ENCODE peak calls at places on chromosome 10, in eight cellular contexts. D is neural progenitor cell, S is SJSA1, Z is AG04450, U is mesendoderm, V is heart right ventricle, I is right lobe of liver, F is GM23338. P is an unnamed sample.

GRCh38 chr10:14926722-14927416 is 27.0 kb downstream of the DCLRE1C start:
- DNase-seq in S (no peak), U (no peak), F (no peak), D (no peak), I (no peak), V (no peak), Z (no peak), P (no peak)

GRCh38 chr10:113221756-113222168 is 271.7 kb downstream of the TCF7L2 start:
- DNase-seq in F (peak; percentile 51), U (peak; percentile 94), S (peak; percentile 79), I (no peak), V (no peak), Z (no peak), D (no peak), P (no peak)

GRCh38 chr10:101512741-101513140 is 75.3 kb downstream of the POLL start:
- DNase-seq in F (no peak), Z (no peak), U (no peak), I (no peak), D (no peak), S (no peak), V (no peak), P (no peak)

GRCh38 chr10:10930979-10931743 is 86.5 kb upstream of the CELF2 start:
- DNase-seq in S (no peak), Z (no peak), F (peak; percentile 54), U (peak; percentile 21), V (no peak), D (peak; percentile 36), I (no peak), P (no peak)

GRCh38 chr10:111316607-111317006 is 239.8 kb downstream of the ADRA2A start:
- DNase-seq in S (no peak), D (peak; percentile 62), I (no peak), U (no peak), Z (no peak), V (no peak), F (peak; percentile 9), P (no peak)

GRCh38 chr10:110455440-110455839 is 42.3 kb upstream of the DUSP5 start:
- DNase-seq in U (no peak), V (no peak), D (no peak), Z (no peak), S (no peak), I (no peak), F (no peak), P (no peak)

GRCh38 chr10:73911553-73912004 is 647 bp downstream of the PLAU start:
- DNase-seq in D (no peak), V (no peak), S (no peak), U (no peak), Z (no peak), F (no peak), I (no peak), P (no peak)

GRCh38 chr10:58150290-58150689 is 117.4 kb downstream of the IPMK start:
- DNase-seq in F (no peak), V (no peak), I (no peak), U (no peak), Z (no peak), S (no peak), D (no peak), P (no peak)

GRCh38 chr10:71641449-71641848 is 78.1 kb downstream of the C10orf105 start:
- DNase-seq in U (no peak), S (no peak), F (no peak), Z (no peak), V (no peak), D (no peak), I (no peak), P (no peak)

GRCh38 chr10:3145366-3145765 is 27.2 kb downstream of the PITRM1 start:
- DNase-seq in D (no peak), I (no peak), U (no peak), Z (no peak), F (no peak), V (no peak), S (no peak), P (no peak)

GRCh38 chr10:90865400-90865799 is 6.4 kb upstream of the RPP30 start:
- DNase-seq in U (no peak), V (no peak), S (no peak), I (no peak), Z (no peak), F (peak; percentile 19), D (no peak), P (no peak)

GRCh38 chr10:27771231-27771630 is 25.6 kb upstream of the MKX start:
- DNase-seq in F (no peak), D (no peak), V (no peak), U (peak; percentile 68), S (no peak), I (no peak), Z (no peak), P (no peak)

GRCh38 chr10:95464280-95464679 is 96.9 kb downstream of the SORBS1 start:
- DNase-seq in S (no peak), I (no peak), F (no peak), Z (no peak), V (no peak), D (no peak), U (no peak), P (no peak)

DNA sequence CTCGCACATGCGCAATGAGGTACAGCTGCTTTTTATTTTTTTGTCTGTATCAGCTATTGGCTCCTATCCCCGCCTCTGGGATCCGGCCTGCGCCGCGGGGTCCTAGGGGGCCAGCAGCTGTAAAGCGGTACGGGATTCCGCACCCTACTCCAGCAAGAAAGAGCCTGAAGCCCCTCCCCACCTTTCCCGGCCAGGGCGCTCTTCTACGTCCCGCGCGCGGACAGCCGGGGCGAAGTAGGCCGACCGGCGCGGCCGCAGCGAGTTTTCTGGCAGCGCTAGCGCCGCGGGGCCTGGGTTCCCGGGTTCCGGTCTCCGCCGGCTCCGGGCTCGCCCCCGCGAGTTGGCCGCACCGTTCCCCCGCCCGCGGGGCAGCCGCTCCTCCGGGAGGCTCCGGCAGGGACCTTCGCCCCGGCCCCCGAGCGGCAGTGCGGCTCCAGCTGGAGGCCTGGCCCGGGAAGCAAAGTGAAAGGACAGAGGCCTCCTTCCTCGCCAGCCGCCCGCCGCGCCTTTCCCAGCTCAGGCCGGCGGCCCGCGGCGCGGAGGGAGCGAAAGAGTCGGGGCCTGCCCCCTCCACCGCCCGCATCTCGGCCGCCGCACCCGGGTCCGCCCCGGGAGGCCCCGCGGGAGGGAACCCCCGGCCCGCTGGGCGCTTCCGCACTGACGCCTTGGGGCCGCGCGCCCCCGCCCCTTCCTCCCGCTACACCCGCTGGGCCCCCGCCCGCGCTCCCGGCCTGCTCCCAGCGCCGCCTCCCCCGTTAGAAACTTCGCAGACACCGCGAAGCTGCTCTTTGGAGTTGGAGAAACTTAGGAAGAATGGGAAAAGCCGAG is 4.7 kb upstream of the SPAG6 start:
- DNase-seq in F (peak; percentile 68), U (peak; percentile 67), S (peak; percentile 60), V (peak; percentile 72), Z (peak; percentile 55), I (peak; percentile 75), D (peak; percentile 86), P (peak; percentile 80)
- H3K27me3 ChIP-seq in F (peaks cover 100% of the 10 kb centered on the region), U (peaks cover 53% of the 10 kb centered on the region), S (peaks cover 85% of the 10 kb centered on the region), V (peaks cover 87% of the 10 kb centered on the region), Z (peaks cover 76% of the 10 kb centered on the region), I (peaks cover 28% of the 10 kb centered on the region), D (peaks cover 100% of the 10 kb centered on the region), P (peaks cover 44% of the 10 kb centered on the region)

DNA sequence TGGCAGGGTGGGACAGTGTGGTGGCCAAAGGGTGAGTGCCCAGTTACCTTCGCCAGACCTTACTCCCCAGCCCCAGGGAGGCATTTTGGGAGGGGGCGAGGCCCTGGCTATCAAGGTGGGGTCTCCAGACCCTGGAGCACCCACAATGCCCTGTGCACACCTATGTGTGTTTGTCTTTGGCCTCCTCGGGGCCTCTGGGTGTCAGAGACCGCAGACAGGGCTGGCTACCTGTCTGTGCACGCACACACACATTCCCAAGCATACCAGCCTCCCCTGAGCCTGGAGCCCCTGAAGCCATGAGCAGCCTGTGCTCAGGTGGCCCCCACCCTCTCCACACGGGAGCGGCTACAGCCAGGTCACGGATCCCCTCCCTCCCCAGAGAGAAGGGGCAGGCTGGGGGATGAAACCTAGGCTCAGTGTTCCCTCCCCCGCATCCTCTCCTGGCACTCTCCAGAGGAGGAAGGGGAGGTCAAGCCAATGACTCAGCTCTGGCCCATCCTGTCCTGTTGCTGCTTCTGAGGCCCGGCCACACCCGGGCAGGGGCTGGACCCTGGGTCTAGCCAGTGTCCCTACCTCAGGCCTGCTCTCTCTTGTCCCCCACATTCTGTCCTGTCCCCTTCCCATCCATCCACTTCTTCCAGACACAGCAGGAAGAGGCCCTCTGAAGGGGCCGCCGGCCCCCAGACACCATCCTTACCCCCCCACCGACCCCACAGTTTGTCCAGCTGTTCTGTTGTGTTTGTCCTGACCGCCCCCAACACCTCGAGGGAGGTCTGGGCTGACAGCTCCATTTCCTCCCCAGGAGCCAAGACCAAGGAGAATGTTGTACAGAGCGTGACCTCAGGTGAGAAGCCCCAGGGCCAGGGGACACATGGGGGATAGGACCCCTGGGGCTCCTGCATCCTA is 685 bp downstream of the SNCG start:
- DNase-seq in U (peak; percentile 79), V (peak; percentile 58), I (no peak), Z (no peak), F (no peak), S (peak; percentile 72), D (no peak), P (no peak)
- H3K4me3 ChIP-seq in U (no peak overlapping the region), V (peak overlapping the region; percentile 66), I (no peak overlapping the region), Z (no peak overlapping the region), F (no peak overlapping the region), S (no peak overlapping the region), D (no peak overlapping the region), P (no peak overlapping the region)

GRCh38 chr10:6457376-6457775 is 122.7 kb downstream of the PRKCQ start:
- DNase-seq in I (no peak), U (no peak), F (no peak), Z (no peak), S (no peak), V (no peak), D (no peak), P (no peak)
- H3K27me3 ChIP-seq in I (no peaks in the 10 kb centered on the region), U (no peaks in the 10 kb centered on the region), F (no peaks in the 10 kb centered on the region), Z (no peaks in the 10 kb centered on the region), S (no peaks in the 10 kb centered on the region), V (no peaks in the 10 kb centered on the region), D (no peaks in the 10 kb centered on the region), P (no peaks in the 10 kb centered on the region)

GRCh38 chr10:12448729-12449391 is 99.5 kb downstream of the CAMK1D start:
- DNase-seq in S (peak; percentile 85), U (no peak), I (no peak), Z (peak; percentile 69), D (no peak), V (no peak), F (no peak), P (no peak)
- H3K4me3 ChIP-seq in S (no peak overlapping the region), U (no peak overlapping the region), I (no peak overlapping the region), Z (no peak overlapping the region), D (no peak overlapping the region), V (no peak overlapping the region), F (no peak overlapping the region), P (no peak overlapping the region)